ENCODE peak calls at places on chromosomes 11 and 22, in five cellular contexts. G is mammary epithelial cell, C is psoas muscle, L is PC-3, W is esophagus squamous epithelium. H is an unnamed sample.

GRCh38 chr11:95913830-95914229 is 10.1 kb downstream of the MTMR2 start:
- DNase-seq in G (no peak), C (no peak), L (no peak), W (no peak), H (no peak)

GRCh38 chr11:131656179-131656838 is 285.9 kb downstream of the NTM start:
- DNase-seq in G (no peak), C (no peak), L (no peak), W (no peak), H (no peak)

GRCh38 chr11:45180158-45180887 is 33.9 kb downstream of the PRDM11 start:
- DNase-seq in G (peak), C (peak), L (peak), W (no peak), H (peak)

GRCh38 chr22:49084203-49084602 is 743.5 kb downstream of the BRD1 start:
- DNase-seq in G (no peak), C (peak), L (peak), W (no peak), H (no peak)

GRCh38 chr11:71184421-71185210 is 67.8 kb downstream of the SHANK2 start:
- DNase-seq in G (no peak), C (no peak), L (no peak), W (no peak), H (no peak)

GRCh38 chr11:3000032-3000961 is 8.2 kb upstream of the NAP1L4 start:
- DNase-seq in G (peak), C (peak), L (no peak), W (no peak), H (no peak)

GRCh38 chr11:101880208-101880607 is 34.6 kb upstream of the CEP126 start:
- DNase-seq in G (peak), C (no peak), L (peak), W (no peak), H (peak)

GRCh38 chr11:112004389-112004788 is 20.8 kb upstream of the DLAT start:
- DNase-seq in G (no peak), C (no peak), L (peak), W (no peak), H (peak)

GRCh38 chr11:62919476-62919875 is 1.7 kb downstream of the CHRM1 start:
- DNase-seq in G (no peak), C (no peak), L (no peak), W (no peak), H (no peak)

GRCh38 chr11:76459299-76459698 is 14.5 kb downstream of the EMSY start:
- DNase-seq in G (peak), C (no peak), L (peak), W (no peak), H (no peak)
- TF ChIP-seq CTCF in G (peak), C (peak), L (peak), W (no peak), H (peak)

GRCh38 chr11:113163291-113164030 is 150.9 kb upstream of the TTC12 start:
- DNase-seq in G (no peak), C (no peak), L (no peak), W (no peak), H (no peak)
- TF ChIP-seq CTCF in G (peak), C (no peak), L (no peak), W (no peak), H (no peak)

DNA sequence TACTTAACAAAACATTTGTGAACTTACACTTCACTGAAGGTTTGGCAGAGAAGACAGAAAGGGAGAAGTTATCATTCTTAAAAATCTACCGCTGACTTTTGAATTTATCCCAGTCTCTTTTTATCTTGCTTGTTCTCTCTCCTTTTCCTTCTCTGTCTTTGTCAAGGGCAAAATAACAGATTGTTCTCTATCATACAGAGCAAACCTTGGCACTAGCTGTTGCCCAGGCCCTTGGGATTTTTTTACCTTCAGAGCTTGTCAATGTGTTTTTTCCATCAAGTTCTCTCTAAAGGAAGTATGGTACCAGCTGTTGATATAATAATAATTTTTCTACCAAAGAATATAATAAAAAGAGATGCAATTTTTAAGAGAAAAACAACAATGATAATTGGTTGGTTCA is 67.2 kb downstream of the PPME1 start:
- DNase-seq in G (no peak), C (no peak), L (no peak), W (no peak), H (no peak)
- TF ChIP-seq CTCF in G (no peak), C (no peak), L (no peak), W (no peak), H (no peak)

GRCh38 chr11:15342163-15342562 is 227.4 kb downstream of the INSC start:
- DNase-seq in G (no peak), C (no peak), L (no peak), W (no peak), H (no peak)

GRCh38 chr11:15346907-15347306 is 232.2 kb downstream of the INSC start:
- DNase-seq in G (no peak), C (no peak), L (no peak), W (no peak), H (no peak)

GRCh38 chr11:15339302-15339701 is 224.6 kb downstream of the INSC start:
- DNase-seq in G (no peak), C (no peak), L (no peak), W (no peak), H (no peak)

GRCh38 chr11:15336016-15336415 is 221.3 kb downstream of the INSC start:
- DNase-seq in G (peak), C (no peak), L (no peak), W (no peak), H (no peak)

DNA sequence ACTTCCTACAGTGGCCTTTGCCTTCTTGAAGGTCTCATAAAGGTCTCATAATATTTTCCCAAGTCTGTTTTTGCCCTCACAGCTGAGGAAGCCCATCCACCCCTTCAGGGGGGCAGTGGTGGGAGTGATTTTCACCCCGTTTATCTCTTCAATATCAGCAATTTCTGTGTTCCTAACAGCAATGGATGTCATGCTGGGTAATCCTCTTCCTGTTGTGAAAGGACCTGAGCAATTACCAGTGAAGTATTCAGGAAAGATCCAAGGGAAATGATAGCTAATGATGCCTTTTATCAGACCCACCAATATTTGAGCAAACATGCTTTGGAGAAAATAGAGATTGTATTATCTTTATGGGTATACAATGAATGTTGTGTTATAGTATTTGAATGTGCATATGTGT is 226.9 kb downstream of the INSC start:
- DNase-seq in G (no peak), C (no peak), L (no peak), W (no peak), H (no peak)
- TF ChIP-seq CTCF in G (no peak), C (no peak), L (no peak), W (no peak), H (no peak)

DNA sequence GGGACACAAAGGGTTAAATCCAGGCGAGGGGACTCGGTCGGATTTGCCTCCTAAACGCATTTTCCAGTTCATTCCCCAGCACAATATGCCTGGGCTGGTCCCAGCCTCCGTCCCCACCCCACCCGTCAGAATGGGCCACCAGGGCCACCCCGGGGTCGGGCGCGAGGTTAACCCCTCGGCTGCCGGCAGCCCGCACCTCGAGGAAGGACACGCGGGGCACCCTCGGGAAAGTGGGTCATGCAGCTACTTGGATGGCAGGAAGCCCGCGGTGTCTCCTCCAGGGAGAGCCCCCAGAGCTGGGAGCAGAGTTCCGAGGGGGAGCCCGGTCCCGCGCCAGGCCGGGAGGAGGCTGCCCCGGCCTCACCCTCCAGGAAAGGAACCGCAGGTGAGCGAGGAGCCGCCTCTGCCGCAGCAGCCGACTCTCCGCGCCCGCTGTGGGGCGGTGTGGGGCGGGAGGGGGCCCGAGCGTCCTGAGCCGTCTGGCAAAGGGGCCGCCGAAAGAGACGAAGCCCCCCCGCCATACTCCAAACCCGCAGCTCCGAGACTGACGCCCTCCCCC is 1.4 kb downstream of the NECTIN1 start:
- DNase-seq in G (no peak), C (peak), L (peak), W (no peak), H (peak)
- TF ChIP-seq CTCF in G (peak), C (peak), L (peak), W (no peak), H (peak)

GRCh38 chr11:118105657-118106305 is 19.0 kb upstream of the SMIM35 start:
- DNase-seq in G (no peak), C (no peak), L (no peak), W (no peak), H (no peak)

GRCh38 chr11:118100691-118101232 is 14.0 kb upstream of the SMIM35 start:
- DNase-seq in G (no peak), C (no peak), L (no peak), W (no peak), H (no peak)

GRCh38 chr11:118106789-118107335 is 20.1 kb upstream of the SMIM35 start:
- DNase-seq in G (peak), C (no peak), L (peak), W (no peak), H (no peak)

GRCh38 chr11:118102721-118103261 is 16.0 kb upstream of the SMIM35 start:
- DNase-seq in G (no peak), C (no peak), L (no peak), W (no peak), H (no peak)

GRCh38 chr11:118104491-118104890 is 17.7 kb upstream of the SMIM35 start:
- DNase-seq in G (no peak), C (no peak), L (no peak), W (no peak), H (no peak)
- TF ChIP-seq CTCF in G (no peak), C (no peak), L (no peak), W (no peak), H (no peak)